ENCODE peak calls at places on chromosomes 7 and 10, in seven cellular contexts. O, S, H, B, E, G and V are unnamed samples.

GRCh38 chr7:157568785-157569584 is 232.2 kb downstream of the DNAJB6 start:
- DNase-seq in O (no peak), S (peak), H (peak), B (peak), E (no peak), G (no peak), V (peak)

GRCh38 chr7:39184387-39184786 is 206.7 kb downstream of the POU6F2 start:
- DNase-seq in O (no peak), S (no peak), H (no peak), B (no peak), E (peak), G (no peak), V (no peak)

GRCh38 chr7:131547589-131547988 is 8.8 kb downstream of the PODXL start:
- DNase-seq in O (no peak), S (no peak), H (no peak), B (no peak), E (no peak), G (no peak), V (no peak)

GRCh38 chr7:127731431-127732080 is 79.6 kb downstream of the SND1 start:
- DNase-seq in O (no peak), S (no peak), H (no peak), B (no peak), E (no peak), G (no peak), V (no peak)

GRCh38 chr10:89536013-89536354 is 590 bp upstream of the SLC16A12 start:
- DNase-seq in O (no peak), S (no peak), H (no peak), B (no peak), E (no peak), G (no peak), V (no peak)

GRCh38 chr10:66180651-66181318 is 745.1 kb upstream of the LRRTM3 start:
- DNase-seq in O (peak), S (peak), H (peak), B (peak), E (peak), G (peak), V (peak)

GRCh38 chr10:51397695-51398094 is 301.7 kb downstream of the CSTF2T start:
- DNase-seq in O (no peak), S (peak), H (no peak), B (no peak), E (no peak), G (peak), V (peak)

GRCh38 chr7:107976620-107977019 is 26.3 kb downstream of the LAMB1 start:
- DNase-seq in O (no peak), S (no peak), H (no peak), B (no peak), E (no peak), G (no peak), V (no peak)

GRCh38 chr10:22851865-22852239 is 76.0 kb upstream of the ARMC3 start:
- DNase-seq in O (no peak), S (no peak), H (no peak), B (no peak), E (no peak), G (no peak), V (no peak)

GRCh38 chr7:101494602-101495329 is 132.1 kb downstream of the COL26A1 start:
- DNase-seq in O (no peak), S (no peak), H (no peak), B (no peak), E (no peak), G (no peak), V (no peak)

GRCh38 chr7:30564243-30564892 is 30.3 kb upstream of the GARS1 start:
- DNase-seq in O (peak), S (peak), H (peak), B (no peak), E (peak), G (peak), V (peak)

GRCh38 chr7:90931996-90932912 is 332.0 kb upstream of the FZD1 start:
- DNase-seq in O (no peak), S (peak), H (no peak), B (no peak), E (peak), G (peak), V (no peak)

GRCh38 chr10:76031099-76031498 is 599.7 kb downstream of the LRMDA start:
- DNase-seq in O (no peak), S (no peak), H (no peak), B (no peak), E (no peak), G (no peak), V (no peak)

GRCh38 chr7:139731802-139732470 is 45.9 kb downstream of the HIPK2 start:
- DNase-seq in O (no peak), S (peak), H (no peak), B (no peak), E (no peak), G (peak), V (peak)

GRCh38 chr10:69473304-69473985 is 22.2 kb downstream of the TSPAN15 start:
- DNase-seq in O (no peak), S (no peak), H (no peak), B (no peak), E (no peak), G (no peak), V (no peak)

GRCh38 chr7:17493451-17493850 is 195.0 kb downstream of the AHR start:
- DNase-seq in O (no peak), S (no peak), H (no peak), B (no peak), E (no peak), G (peak), V (peak)

GRCh38 chr7:18116661-18117060 is 89.0 kb upstream of the PRPS1L1 start:
- DNase-seq in O (no peak), S (no peak), H (no peak), B (no peak), E (no peak), G (no peak), V (no peak)

GRCh38 chr7:147765301-147765700 is 825.3 kb upstream of the C7orf33 start:
- DNase-seq in O (no peak), S (no peak), H (no peak), B (no peak), E (no peak), G (no peak), V (no peak)

GRCh38 chr10:46020871-46021553 is 9.4 kb downstream of the NCOA4 start:
- DNase-seq in O (peak), S (peak), H (no peak), B (no peak), E (no peak), G (peak), V (peak)

GRCh38 chr7:20330176-20330796 is 414 bp upstream of the ITGB8 start:
- DNase-seq in O (peak), S (peak), H (peak), B (no peak), E (no peak), G (peak), V (peak)

GRCh38 chr7:43076189-43076605 is 36.2 kb upstream of the HECW1 start:
- DNase-seq in O (no peak), S (no peak), H (peak), B (no peak), E (peak), G (no peak), V (peak)

GRCh38 chr10:127888526-127889312 is 4.0 kb downstream of the CLRN3 start:
- DNase-seq in O (no peak), S (no peak), H (no peak), B (no peak), E (no peak), G (no peak), V (no peak)

GRCh38 chr10:13590886-13591285 is 4.1 kb downstream of the PRPF18 start:
- DNase-seq in O (no peak), S (no peak), H (no peak), B (no peak), E (no peak), G (no peak), V (no peak)

GRCh38 chr7:71488308-71488707 is 356.4 kb downstream of the GALNT17 start:
- DNase-seq in O (no peak), S (peak), H (no peak), B (no peak), E (no peak), G (peak), V (peak)

GRCh38 chr10:127186846-127187245 is 9.5 kb downstream of the INSYN2A start:
- DNase-seq in O (no peak), S (no peak), H (no peak), B (no peak), E (no peak), G (no peak), V (no peak)

GRCh38 chr10:5507649-5508131 is 8.3 kb upstream of the CALML5 start:
- DNase-seq in O (no peak), S (no peak), H (no peak), B (no peak), E (no peak), G (no peak), V (no peak)

GRCh38 chr10:104324931-104325330 is 13.3 kb downstream of the ITPRIP start:
- DNase-seq in O (no peak), S (no peak), H (no peak), B (no peak), E (no peak), G (no peak), V (no peak)

GRCh38 chr7:158023563-158024350 is 563.9 kb downstream of the PTPRN2 start:
- DNase-seq in O (no peak), S (no peak), H (no peak), B (no peak), E (no peak), G (no peak), V (no peak)

GRCh38 chr7:131665021-131665420 is 108.6 kb upstream of the PODXL start:
- DNase-seq in O (no peak), S (no peak), H (no peak), B (no peak), E (no peak), G (no peak), V (no peak)

GRCh38 chr10:16909271-16909767 is 92.1 kb upstream of the RSU1 start:
- DNase-seq in O (no peak), S (no peak), H (no peak), B (no peak), E (no peak), G (no peak), V (peak)

GRCh38 chr7:158494162-158494586 is 93.4 kb downstream of the PTPRN2 start:
- DNase-seq in O (no peak), S (no peak), H (peak), B (no peak), E (peak), G (no peak), V (no peak)

GRCh38 chr7:107173691-107174406 is 5.0 kb downstream of the HBP1 start:
- DNase-seq in O (no peak), S (no peak), H (no peak), B (no peak), E (peak), G (no peak), V (no peak)

GRCh38 chr10:29470843-29471482 is 163.8 kb downstream of the SVIL start:
- DNase-seq in O (no peak), S (no peak), H (no peak), B (no peak), E (no peak), G (no peak), V (no peak)

GRCh38 chr7:111074772-111075152 is 16.2 kb upstream of the LRRN3 start:
- DNase-seq in O (no peak), S (no peak), H (no peak), B (no peak), E (no peak), G (no peak), V (no peak)